ENCODE peak calls at places on chromosome 14, in ten cellular contexts. B, Q, M, P, O, L, Z, I, G and J are unnamed samples.

GRCh38 chr14:106686533-106686932 is 1160.2 kb downstream of the TMEM121 start:
- DNase-seq in B (no peak), Q (no peak), M (no peak), P (no peak), O (no peak), L (no peak), Z (no peak), I (no peak), G (no peak), J (no peak)

GRCh38 chr14:23951590-23952143 is 1.9 kb upstream of the DHRS4 start:
- DNase-seq in B (no peak), Q (no peak), M (no peak), P (no peak), O (no peak), L (no peak), Z (no peak), I (peak; percentile 76), G (no peak), J (no peak)

GRCh38 chr14:96629558-96630222 is 127.5 kb downstream of the PAPOLA start:
- DNase-seq in B (no peak), Q (no peak), M (no peak), P (no peak), O (no peak), L (no peak), Z (no peak), I (no peak), G (no peak), J (no peak)

GRCh38 chr14:53929871-53930685 is 26.5 kb downstream of the BMP4 start:
- DNase-seq in B (no peak), Q (no peak), M (peak; percentile 35), P (no peak), O (no peak), L (peak; percentile 22), Z (no peak), I (no peak), G (no peak), J (no peak)

GRCh38 chr14:76768201-76768656 is 7.0 kb downstream of the VASH1 start:
- DNase-seq in B (peak; percentile 84), Q (peak; percentile 49), M (no peak), P (no peak), O (peak; percentile 90), L (no peak), Z (peak; percentile 82), I (no peak), G (no peak), J (no peak)

GRCh38 chr14:103828315-103828967 is 18.9 kb downstream of the PPP1R13B start:
- DNase-seq in B (no peak), Q (peak; percentile 32), M (no peak), P (peak; percentile 28), O (peak; percentile 32), L (no peak), Z (peak; percentile 66), I (no peak), G (no peak), J (peak; percentile 47)

GRCh38 chr14:48247972-48248371 is 572.6 kb upstream of the MDGA2 start:
- DNase-seq in B (no peak), Q (no peak), M (no peak), P (no peak), O (no peak), L (no peak), Z (no peak), I (no peak), G (no peak), J (no peak)

GRCh38 chr14:75022655-75023054 is 19.9 kb downstream of the EIF2B2 start:
- DNase-seq in B (no peak), Q (peak; percentile 43), M (no peak), P (no peak), O (peak; percentile 35), L (peak; percentile 53), Z (no peak), I (no peak), G (peak; percentile 8), J (no peak)

GRCh38 chr14:80150301-80150700 is 61.0 kb downstream of the DIO2 start:
- DNase-seq in B (no peak), Q (no peak), M (no peak), P (peak; percentile 72), O (no peak), L (no peak), Z (no peak), I (no peak), G (peak; percentile 64), J (no peak)

GRCh38 chr14:50342211-50343080 is 30.3 kb downstream of the DMAC2L start:
- DNase-seq in B (peak; percentile 47), Q (no peak), M (no peak), P (peak; percentile 74), O (peak; percentile 62), L (peak; percentile 21), Z (no peak), I (peak; percentile 30), G (peak; percentile 75), J (peak; percentile 58)

GRCh38 chr14:55851961-55852360 is 266.2 kb upstream of the PELI2 start:
- DNase-seq in B (no peak), Q (no peak), M (no peak), P (no peak), O (peak; percentile 27), L (no peak), Z (no peak), I (no peak), G (no peak), J (no peak)

GRCh38 chr14:106210650-106211049 is 684.3 kb downstream of the TMEM121 start:
- DNase-seq in B (no peak), Q (no peak), M (no peak), P (no peak), O (no peak), L (no peak), Z (no peak), I (no peak), G (no peak), J (no peak)

GRCh38 chr14:33714527-33715222 is 236.2 kb downstream of the EGLN3 start:
- DNase-seq in B (no peak), Q (no peak), M (no peak), P (peak; percentile 57), O (no peak), L (no peak), Z (no peak), I (no peak), G (peak; percentile 35), J (no peak)

GRCh38 chr14:87160964-87161363 is 832.0 kb downstream of the GALC start:
- DNase-seq in B (no peak), Q (no peak), M (no peak), P (no peak), O (no peak), L (no peak), Z (no peak), I (no peak), G (no peak), J (peak; percentile 20)

GRCh38 chr14:60655114-60655897 is 6.0 kb upstream of the SIX1 start:
- DNase-seq in B (no peak), Q (no peak), M (no peak), P (no peak), O (no peak), L (no peak), Z (no peak), I (no peak), G (no peak), J (no peak)
- H3K4me3 ChIP-seq in B (no peak overlapping the region), Q (peak overlapping the region; percentile 91), M (no peak overlapping the region), P (no peak overlapping the region), O (no peak overlapping the region), L (no peak overlapping the region), Z (no peak overlapping the region), I (no peak overlapping the region), G (no peak overlapping the region), J (no peak overlapping the region)

GRCh38 chr14:77979666-77980351 is 179.9 kb downstream of the ADCK1 start:
- DNase-seq in B (no peak), Q (no peak), M (no peak), P (peak; percentile 51), O (no peak), L (no peak), Z (peak; percentile 30), I (no peak), G (peak; percentile 50), J (no peak)
- TF ChIP-seq CTCF in B (no peak), Q (no peak), M (no peak), P (no peak), O (no peak), L (no peak), Z (no peak), I (no peak), G (no peak), J (no peak)

GRCh38 chr14:31439554-31439953 is 17.8 kb downstream of the DTD2 start:
- DNase-seq in B (no peak), Q (no peak), M (no peak), P (peak; percentile 45), O (no peak), L (no peak), Z (no peak), I (no peak), G (peak; percentile 23), J (no peak)
- H3K4me3 ChIP-seq in B (no peak overlapping the region), Q (no peak overlapping the region), M (no peak overlapping the region), P (no peak overlapping the region), O (no peak overlapping the region), L (no peak overlapping the region), Z (peak overlapping the region; percentile 17), I (no peak overlapping the region), G (no peak overlapping the region), J (no peak overlapping the region)

GRCh38 chr14:69479696-69480095 is 4.8 kb upstream of the PLEKHD1 start:
- DNase-seq in B (no peak), Q (no peak), M (no peak), P (no peak), O (no peak), L (no peak), Z (no peak), I (no peak), G (no peak), J (no peak)

GRCh38 chr14:69471436-69471835 is 13.1 kb upstream of the PLEKHD1 start:
- DNase-seq in B (no peak), Q (no peak), M (no peak), P (no peak), O (no peak), L (no peak), Z (no peak), I (no peak), G (no peak), J (no peak)

GRCh38 chr14:69473271-69473670 is 11.3 kb upstream of the PLEKHD1 start:
- DNase-seq in B (no peak), Q (no peak), M (no peak), P (no peak), O (no peak), L (no peak), Z (no peak), I (no peak), G (no peak), J (no peak)

GRCh38 chr14:69471916-69472315 is 12.6 kb upstream of the PLEKHD1 start:
- DNase-seq in B (no peak), Q (no peak), M (no peak), P (no peak), O (no peak), L (no peak), Z (no peak), I (no peak), G (no peak), J (no peak)

DNA sequence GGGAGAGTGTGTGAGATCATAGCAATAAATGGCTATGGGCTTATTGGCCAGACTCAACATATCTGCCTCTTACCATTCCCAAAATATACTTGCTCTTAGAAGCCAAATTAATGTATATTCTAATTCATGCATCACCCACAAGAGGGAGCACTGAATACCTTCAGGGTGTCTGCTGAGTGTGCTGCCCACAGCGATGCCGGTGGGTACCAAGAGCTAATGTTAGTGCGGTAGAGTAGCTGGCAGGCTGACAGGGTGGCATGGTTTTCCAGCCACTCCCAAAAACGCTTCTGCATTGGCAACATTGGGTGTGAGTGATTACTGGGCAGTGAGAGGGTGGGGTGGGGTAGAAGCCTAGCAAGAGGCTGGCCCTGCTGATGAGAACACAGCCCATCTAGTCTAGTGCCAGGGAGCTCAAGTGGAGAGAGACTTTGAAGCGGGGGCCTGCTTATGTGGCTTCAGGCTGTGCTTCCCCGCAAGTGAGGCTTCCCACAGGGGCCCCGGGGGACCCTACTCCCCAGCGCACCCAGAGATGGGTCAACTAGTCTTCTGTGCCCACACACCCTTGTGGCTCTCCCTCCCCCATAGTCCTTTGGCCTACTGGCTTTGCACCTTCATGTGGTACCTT is 9.2 kb upstream of the PLEKHD1 start:
- DNase-seq in B (no peak), Q (no peak), M (peak; percentile 36), P (no peak), O (no peak), L (peak; percentile 35), Z (no peak), I (no peak), G (peak; percentile 10), J (no peak)
- TF ChIP-seq CTCF in B (peak; percentile 26), Q (peak; percentile 32), M (peak; percentile 39), P (peak; percentile 47), O (no peak), L (peak; percentile 47), Z (peak; percentile 11), I (peak; percentile 10), G (peak; percentile 48), J (no peak)